ENCODE peak calls at places on chromosomes 7 and 10, in seven cellular contexts. I is HepG2, D is suprapubic skin, S is stomach, F is sigmoid colon, Q is SK-N-SH, N is GM12878. M is an unnamed sample. For H3K4me1, the result is how much of the 10 kb centered on the place peaks cover.

GRCh38 chr10:97333601-97334369 is 744 bp downstream of the FRAT2 start:
- DNase-seq in I (no peak), D (peak), S (peak), F (peak), Q (peak), N (no peak), M (peak)

GRCh38 chr7:105202561-105203130 is 186.1 kb downstream of the SRPK2 start:
- DNase-seq in I (no peak), D (no peak), S (no peak), F (no peak), Q (no peak), N (no peak), M (no peak)

GRCh38 chr7:122975341-122975740 is 20.2 kb downstream of the TAS2R16 start:
- DNase-seq in I (no peak), D (no peak), S (no peak), F (no peak), Q (no peak), N (no peak), M (no peak)

GRCh38 chr10:131323880-131324279 is 12.4 kb upstream of the TCERG1L start:
- DNase-seq in I (no peak), D (no peak), S (no peak), F (no peak), Q (no peak), N (no peak), M (no peak)

GRCh38 chr10:119483001-119483400 is 59.5 kb downstream of the RGS10 start:
- DNase-seq in I (no peak), D (no peak), S (no peak), F (no peak), Q (no peak), N (no peak), M (no peak)

GRCh38 chr10:62025134-62025794 is 123.8 kb downstream of the ARID5B start:
- DNase-seq in I (no peak), D (no peak), S (no peak), F (no peak), Q (no peak), N (no peak), M (no peak)

GRCh38 chr7:1520574-1521234 is 9.8 kb upstream of the MAFK start:
- DNase-seq in I (peak), D (no peak), S (no peak), F (no peak), Q (no peak), N (no peak), M (no peak)

GRCh38 chr7:44535348-44536064 is 5.6 kb downstream of the NPC1L1 start:
- DNase-seq in I (no peak), D (no peak), S (no peak), F (no peak), Q (no peak), N (no peak), M (no peak)

GRCh38 chr10:70267161-70267933 is 16.5 kb downstream of the NPFFR1 start:
- DNase-seq in I (no peak), D (no peak), S (no peak), F (no peak), Q (no peak), N (no peak), M (peak)

GRCh38 chr7:74718336-74718735 is 55.5 kb upstream of the NCF1 start:
- DNase-seq in I (no peak), D (no peak), S (no peak), F (no peak), Q (no peak), N (no peak), M (no peak)

GRCh38 chr10:104937528-104937927 is 296.4 kb downstream of the SORCS3 start:
- DNase-seq in I (peak), D (no peak), S (no peak), F (no peak), Q (no peak), N (no peak), M (no peak)

GRCh38 chr10:80518807-80519360 is 18.8 kb upstream of the SH2D4B start:
- DNase-seq in I (no peak), D (peak), S (no peak), F (peak), Q (no peak), N (no peak), M (no peak)

GRCh38 chr10:1754506-1755177 is 17.3 kb upstream of the ADARB2 start:
- DNase-seq in I (no peak), D (no peak), S (no peak), F (no peak), Q (no peak), N (no peak), M (no peak)

GRCh38 chr7:30471205-30471604 is 7.4 kb downstream of the NOD1 start:
- DNase-seq in I (no peak), D (no peak), S (no peak), F (peak), Q (no peak), N (no peak), M (no peak)

GRCh38 chr7:41219276-41219675 is 483.6 kb downstream of the INHBA start:
- DNase-seq in I (no peak), D (no peak), S (no peak), F (no peak), Q (no peak), N (no peak), M (no peak)

GRCh38 chr10:121154846-121155245 is 303.7 kb downstream of the WDR11 start:
- DNase-seq in I (peak), D (no peak), S (no peak), F (no peak), Q (no peak), N (no peak), M (peak)

GRCh38 chr10:132163278-132163765 is 23.4 kb upstream of the DPYSL4 start:
- DNase-seq in I (peak), D (no peak), S (peak), F (no peak), Q (peak), N (no peak), M (peak)

GRCh38 chr10:77636286-77636966 is 1.2 kb downstream of the KCNMA1 start:
- DNase-seq in I (no peak), D (no peak), S (no peak), F (no peak), Q (no peak), N (no peak), M (no peak)

GRCh38 chr10:77637986-77638765 is 568 bp upstream of the KCNMA1 start:
- DNase-seq in I (no peak), D (no peak), S (no peak), F (peak), Q (peak), N (no peak), M (peak)

GRCh38 chr10:77638766-77639101 is 1.1 kb upstream of the KCNMA1 start:
- DNase-seq in I (no peak), D (no peak), S (no peak), F (no peak), Q (no peak), N (no peak), M (no peak)

GRCh38 chr10:77636967-77637473 is 588 bp downstream of the KCNMA1 start:
- DNase-seq in I (no peak), D (no peak), S (no peak), F (peak), Q (peak), N (no peak), M (no peak)

GRCh38 chr10:77637474-77637985 is at the start of gene KCNMA1:
- DNase-seq in I (no peak), D (no peak), S (no peak), F (peak), Q (peak), N (no peak), M (peak)
- TF ChIP-seq POLR2AphosphoS5 in I (no peak), D (no peak), S (no peak), F (peak), Q (no peak), N (no peak), M (peak)

DNA sequence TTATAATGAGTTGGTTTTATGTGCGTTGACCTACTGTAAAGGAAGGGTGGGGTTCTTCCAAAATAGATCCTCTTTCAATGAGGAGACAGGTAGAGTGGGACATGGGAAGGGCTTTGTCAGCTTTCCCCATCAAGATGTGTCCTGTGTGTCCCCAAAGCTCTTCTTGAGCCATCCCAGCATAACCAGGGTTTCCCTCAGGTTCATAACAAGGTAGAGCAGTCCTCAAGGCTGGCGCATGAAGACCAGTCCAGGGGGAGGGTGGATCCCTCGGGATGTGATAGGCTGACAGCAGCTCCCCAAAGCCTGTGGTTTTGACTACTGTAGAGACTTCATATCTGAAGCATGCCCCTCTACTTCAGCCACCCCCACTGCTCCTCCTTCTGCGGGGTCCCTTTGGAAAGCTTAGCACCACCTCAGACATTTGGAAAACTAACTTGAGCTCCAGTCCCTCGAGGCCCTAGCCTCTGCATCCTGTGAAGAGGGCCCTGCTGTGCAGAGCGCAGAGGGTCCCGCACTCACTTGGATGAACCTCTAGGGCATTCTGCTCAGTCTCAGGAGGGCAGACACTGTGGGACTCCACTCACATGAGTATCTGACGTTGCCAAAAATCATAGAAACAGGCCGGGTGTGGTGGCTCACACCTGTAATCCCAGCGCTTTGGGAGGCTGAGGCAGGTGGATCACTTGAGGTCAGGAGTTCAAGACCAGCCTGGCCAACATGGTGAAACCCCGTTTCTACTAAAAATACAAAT is 1.0 kb upstream of the GIMAP8 start:
- DNase-seq in I (no peak), D (no peak), S (no peak), F (no peak), Q (no peak), N (no peak), M (no peak)
- H3K4me1 ChIP-seq in I (under half), D (under half), S (under half), F (under half), Q (under half), N (under half), M (under half)

DNA sequence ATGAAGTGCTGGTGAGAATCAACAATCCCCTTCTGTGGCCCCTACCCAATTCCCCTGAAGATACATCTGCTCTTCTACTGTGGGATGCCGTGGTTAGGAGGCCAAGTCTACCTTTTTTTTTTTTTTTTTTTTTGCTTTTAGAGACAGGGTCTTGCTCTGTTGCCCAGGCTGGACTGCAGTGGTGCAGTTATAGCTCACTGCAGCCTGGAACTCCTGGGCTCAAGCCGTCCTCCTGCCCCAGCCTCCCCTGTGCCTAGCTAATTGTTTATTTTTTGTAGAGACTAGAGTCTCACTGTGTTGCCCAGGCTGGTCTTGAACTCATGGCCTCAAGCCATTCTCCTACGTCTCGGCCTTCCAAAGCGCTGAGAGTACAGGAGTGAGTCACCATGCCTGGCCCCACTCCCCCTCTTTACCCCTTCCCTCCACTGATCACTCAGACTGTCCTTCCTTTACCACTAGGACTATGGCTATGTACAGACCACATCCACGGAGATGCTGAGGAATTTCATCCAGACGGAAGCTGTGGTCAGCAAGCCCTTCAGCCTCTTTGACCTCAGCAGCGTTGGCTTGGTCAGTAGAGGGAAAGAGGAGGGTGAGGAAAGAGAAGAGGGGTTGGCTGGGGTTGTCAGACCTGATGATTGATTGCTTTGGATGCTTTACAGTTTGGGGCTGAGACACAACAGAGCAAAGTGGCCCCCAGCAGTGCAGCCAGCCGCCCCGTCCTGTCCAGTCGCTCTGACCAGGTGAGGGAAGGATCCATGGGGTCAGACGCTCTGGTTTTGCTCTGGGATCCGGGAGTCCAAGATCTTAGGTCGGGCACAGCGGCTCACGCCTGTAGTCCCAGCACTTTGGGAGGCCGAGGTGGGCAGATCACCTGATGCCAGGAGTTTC is 1.8 kb downstream of the AP4M1 start:
- DNase-seq in I (no peak), D (no peak), S (no peak), F (no peak), Q (peak), N (no peak), M (no peak)
- TF ChIP-seq EP300 in I (no peak), D (no peak), S (no peak), F (no peak), Q (no peak), N (no peak), M (no peak)

GRCh38 chr10:89649051-89649450 is 4.0 kb upstream of the PANK1 start:
- DNase-seq in I (no peak), D (no peak), S (no peak), F (no peak), Q (no peak), N (no peak), M (no peak)

GRCh38 chr10:89644967-89645741 is at the start of gene PANK1:
- DNase-seq in I (peak), D (peak), S (peak), F (peak), Q (peak), N (peak), M (peak)

GRCh38 chr10:89646833-89647570 is 2.0 kb upstream of the PANK1 start:
- DNase-seq in I (no peak), D (no peak), S (no peak), F (no peak), Q (no peak), N (no peak), M (no peak)

GRCh38 chr10:89645742-89646172 is 715 bp upstream of the PANK1 start:
- DNase-seq in I (peak), D (no peak), S (no peak), F (no peak), Q (no peak), N (no peak), M (peak)

DNA sequence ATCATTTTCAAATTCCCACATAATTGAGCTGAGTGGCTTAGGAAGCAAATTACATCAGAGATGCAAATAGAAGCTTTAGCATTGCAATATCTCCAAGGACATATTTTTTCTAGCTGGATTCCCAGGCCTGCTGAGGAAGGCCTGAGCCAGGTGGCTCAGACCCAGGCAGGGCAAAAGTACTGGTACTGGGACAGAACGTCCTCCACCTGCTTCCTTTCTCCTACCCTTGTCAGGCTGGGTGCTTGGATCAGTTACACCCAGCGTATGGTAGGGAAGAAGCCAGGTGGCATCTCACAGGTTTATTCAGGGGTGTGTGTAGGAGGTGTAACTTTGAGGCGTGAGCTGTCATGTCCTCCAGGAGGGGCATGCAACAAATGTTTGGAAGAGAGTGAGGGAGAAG is 3.0 kb upstream of the PANK1 start:
- DNase-seq in I (no peak), D (no peak), S (no peak), F (no peak), Q (no peak), N (no peak), M (no peak)
- TF ChIP-seq POLR2AphosphoS5 in I (no peak), D (no peak), S (no peak), F (no peak), Q (no peak), N (no peak), M (no peak)

GRCh38 chr7:108247646-108248045 is 117.5 kb upstream of the LAMB4 start:
- DNase-seq in I (no peak), D (no peak), S (no peak), F (no peak), Q (no peak), N (no peak), M (no peak)
- H3K4me1 ChIP-seq in I (under half), D (under half), S (under half), F (under half), Q (under half), N (under half), M (under half)

GRCh38 chr7:12595148-12595547 is 24.6 kb downstream of the SCIN start:
- DNase-seq in I (no peak), D (no peak), S (no peak), F (no peak), Q (no peak), N (no peak), M (no peak)
- TF ChIP-seq EP300 in I (no peak), D (no peak), S (no peak), F (no peak), Q (no peak), N (no peak), M (no peak)

GRCh38 chr7:107321611-107322010 is 148.2 kb upstream of the GPR22 start:
- DNase-seq in I (no peak), D (no peak), S (no peak), F (no peak), Q (no peak), N (no peak), M (no peak)

GRCh38 chr7:107318523-107319160 is 149.8 kb downstream of the HBP1 start:
- DNase-seq in I (no peak), D (no peak), S (no peak), F (no peak), Q (no peak), N (no peak), M (no peak)

GRCh38 chr7:107319724-107320228 is 150.1 kb upstream of the GPR22 start:
- DNase-seq in I (no peak), D (no peak), S (no peak), F (no peak), Q (no peak), N (no peak), M (no peak)

GRCh38 chr7:107322015-107322414 is 147.8 kb upstream of the GPR22 start:
- DNase-seq in I (no peak), D (no peak), S (no peak), F (no peak), Q (no peak), N (no peak), M (no peak)
- TF ChIP-seq POLR2AphosphoS5 in I (no peak), D (no peak), S (no peak), F (no peak), Q (no peak), N (no peak), M (no peak)

DNA sequence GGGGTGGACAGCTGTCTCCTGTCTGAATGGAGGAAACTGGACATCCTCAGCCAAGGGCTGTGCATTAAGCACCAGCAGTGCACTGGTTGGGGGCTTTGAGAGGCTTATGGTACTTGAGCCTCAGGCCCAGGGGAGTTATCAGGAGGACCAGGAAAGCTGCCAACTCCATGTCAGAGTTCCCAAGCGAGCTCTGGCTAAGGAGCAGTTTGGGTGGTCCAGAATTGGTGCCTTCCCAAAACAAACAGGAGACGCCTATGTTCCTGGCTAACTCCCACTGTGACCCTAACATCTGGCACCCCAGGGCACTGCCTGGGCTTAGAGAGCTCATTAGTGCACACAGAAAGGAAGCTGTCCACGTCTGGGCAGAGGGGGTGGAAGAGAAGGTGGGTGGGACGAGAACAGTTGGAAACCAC is 408.6 kb upstream of the NPVF start:
- DNase-seq in I (no peak), D (no peak), S (no peak), F (no peak), Q (peak), N (no peak), M (no peak)
- H3K4me1 ChIP-seq in I (under half), D (under half), S (under half), F (under half), Q (under half), N (under half), M (under half)

M was measured in transverse colon.